ENCODE peak calls at places on chromosome 6, in five cellular contexts. C is MM.1S, D is neural progenitor cell, K is GM23338, F is PC-3. O is an unnamed sample.
A peak's percentile ranks its signal among the peaks of the same experiment; 100 is the strongest.

GRCh38 chr6:160999508-160999907 is 7.9 kb downstream of the MAP3K4 start:
- DNase-seq in C (no peak), D (no peak), K (no peak), F (no peak), O (no peak)

GRCh38 chr6:21494505-21494904 is 99.0 kb upstream of the SOX4 start:
- DNase-seq in C (no peak), D (no peak), K (peak; percentile 59), F (no peak), O (no peak)

GRCh38 chr6:624979-625378 is 31.9 kb downstream of the HUS1B start:
- DNase-seq in C (no peak), D (peak; percentile 36), K (peak; percentile 57), F (peak; percentile 9), O (peak; percentile 6)

GRCh38 chr6:8930009-8930408 is 494.7 kb upstream of the SLC35B3 start:
- DNase-seq in C (no peak), D (no peak), K (no peak), F (no peak), O (no peak)

GRCh38 chr6:149334682-149335160 is 17.2 kb downstream of the TAB2 start:
- DNase-seq in C (no peak), D (no peak), K (peak; percentile 41), F (peak; percentile 83), O (no peak)

GRCh38 chr6:25107218-25107617 is 171.5 kb upstream of the RIPOR2 start:
- DNase-seq in C (peak; percentile 66), D (no peak), K (no peak), F (no peak), O (peak; percentile 82)

GRCh38 chr6:105851181-105851580 is 235.0 kb upstream of the PRDM1 start:
- DNase-seq in C (no peak), D (peak; percentile 77), K (peak; percentile 18), F (no peak), O (no peak)

GRCh38 chr6:56803594-56803993 is 151.3 kb upstream of the BEND6 start:
- DNase-seq in C (no peak), D (no peak), K (no peak), F (no peak), O (no peak)

GRCh38 chr6:167034056-167034455 is 34.9 kb downstream of the CEP43 start:
- DNase-seq in C (no peak), D (no peak), K (no peak), F (no peak), O (no peak)

GRCh38 chr6:46882622-46883021 is 39.1 kb downstream of the ADGRF5 start:
- DNase-seq in C (no peak), D (no peak), K (no peak), F (no peak), O (no peak)

GRCh38 chr6:81752969-81753708 is 658 bp upstream of the TENT5A start:
- DNase-seq in C (peak; percentile 71), D (peak; percentile 85), K (peak; percentile 71), F (peak; percentile 72), O (no peak)

GRCh38 chr6:130365166-130366010 is 429 bp upstream of the TMEM200A start:
- DNase-seq in C (no peak), D (peak; percentile 92), K (peak; percentile 90), F (peak; percentile 27), O (no peak)

GRCh38 chr6:141667580-141668309 is 465.0 kb upstream of the GJE1 start:
- DNase-seq in C (no peak), D (peak; percentile 2), K (no peak), F (no peak), O (no peak)

GRCh38 chr6:110140650-110141049 is 38.8 kb downstream of the WASF1 start:
- DNase-seq in C (no peak), D (no peak), K (no peak), F (peak; percentile 18), O (no peak)

GRCh38 chr6:19836799-19837510 is at the start of gene ID4:
- DNase-seq in C (no peak), D (peak; percentile 98), K (peak; percentile 97), F (peak; percentile 12), O (no peak)

GRCh38 chr6:18263561-18264337 is 581 bp downstream of the DEK start:
- DNase-seq in C (peak; percentile 28), D (no peak), K (peak; percentile 64), F (peak; percentile 61), O (peak; percentile 52)

GRCh38 chr6:129686941-129687627 is 22.9 kb downstream of the ARHGAP18 start:
- DNase-seq in C (peak; percentile 88), D (no peak), K (no peak), F (no peak), O (peak; percentile 54)

GRCh38 chr6:3263091-3263490 is 4.3 kb downstream of the PSMG4 start:
- DNase-seq in C (no peak), D (no peak), K (no peak), F (no peak), O (no peak)

GRCh38 chr6:18584372-18584771 is 197.2 kb downstream of the RNF144B start:
- DNase-seq in C (no peak), D (no peak), K (no peak), F (no peak), O (no peak)

GRCh38 chr6:152206072-152206818 is 398.8 kb downstream of the ESR1 start:
- DNase-seq in C (no peak), D (peak; percentile 57), K (peak; percentile 71), F (peak; percentile 9), O (peak; percentile 32)

GRCh38 chr6:168137024-168137423 is 58.0 kb upstream of the FRMD1 start:
- DNase-seq in C (no peak), D (no peak), K (no peak), F (no peak), O (no peak)

GRCh38 chr6:2608508-2608907 is 142.2 kb downstream of the MYLK4 start:
- DNase-seq in C (no peak), D (no peak), K (no peak), F (no peak), O (no peak)

GRCh38 chr6:16805190-16805860 is 44.1 kb upstream of the ATXN1 start:
- DNase-seq in C (no peak), D (no peak), K (peak; percentile 27), F (peak; percentile 69), O (no peak)
- TF ChIP-seq EZH2phosphoT487 in C (no peak), D (no peak), K (no peak), F (no peak), O (no peak)

GRCh38 chr6:119076173-119076965 is 2.1 kb downstream of the FAM184A start:
- DNase-seq in C (no peak), D (no peak), K (no peak), F (no peak), O (no peak)

GRCh38 chr6:119079288-119079809 is 885 bp upstream of the FAM184A start:
- DNase-seq in C (no peak), D (no peak), K (no peak), F (peak; percentile 45), O (no peak)

GRCh38 chr6:119076966-119077642 is 1.4 kb downstream of the FAM184A start:
- DNase-seq in C (no peak), D (no peak), K (no peak), F (no peak), O (no peak)

GRCh38 chr6:119077643-119078448 is 618 bp downstream of the FAM184A start:
- DNase-seq in C (peak; percentile 61), D (peak; percentile 55), K (peak; percentile 82), F (peak; percentile 67), O (no peak)

GRCh38 chr6:119078449-119079287 is at the start of gene FAM184A:
- DNase-seq in C (peak; percentile 70), D (peak; percentile 89), K (peak; percentile 80), F (peak; percentile 47), O (no peak)
- TF ChIP-seq CTCF in C (peak; percentile 40), D (peak; percentile 60), K (peak; percentile 48), F (no peak), O (no peak)

GRCh38 chr6:108947114-108947854 is 99.1 kb downstream of the ARMC2 start:
- DNase-seq in C (no peak), D (no peak), K (no peak), F (peak; percentile 71), O (no peak)

GRCh38 chr6:108946695-108947094 is 98.5 kb downstream of the ARMC2 start:
- DNase-seq in C (no peak), D (no peak), K (no peak), F (no peak), O (no peak)

GRCh38 chr6:108951351-108951953 is 103.2 kb downstream of the ARMC2 start:
- DNase-seq in C (no peak), D (no peak), K (no peak), F (no peak), O (no peak)

GRCh38 chr6:108945686-108946158 is 97.5 kb downstream of the ARMC2 start:
- DNase-seq in C (no peak), D (no peak), K (peak; percentile 26), F (no peak), O (no peak)

GRCh38 chr6:108948252-108948651 is 100.0 kb downstream of the ARMC2 start:
- DNase-seq in C (no peak), D (no peak), K (no peak), F (no peak), O (no peak)
- H2AFZ ChIP-seq in C (no peak overlapping the region), D (no peak overlapping the region), K (no peak overlapping the region), F (no peak overlapping the region), O (peak overlapping the region; percentile 21)

GRCh38 chr6:38586992-38587391 is 52.7 kb downstream of the BTBD9 start:
- DNase-seq in C (no peak), D (no peak), K (no peak), F (no peak), O (no peak)

GRCh38 chr6:38588631-38589366 is 50.9 kb downstream of the BTBD9 start:
- DNase-seq in C (no peak), D (no peak), K (no peak), F (peak; percentile 74), O (no peak)

GRCh38 chr6:38583523-38583922 is 56.2 kb downstream of the BTBD9 start:
- DNase-seq in C (no peak), D (no peak), K (no peak), F (no peak), O (no peak)

GRCh38 chr6:38587766-38588362 is 51.9 kb downstream of the BTBD9 start:
- DNase-seq in C (no peak), D (no peak), K (no peak), F (no peak), O (no peak)

GRCh38 chr6:38584731-38585130 is 55.0 kb downstream of the BTBD9 start:
- DNase-seq in C (no peak), D (no peak), K (no peak), F (peak; percentile 10), O (no peak)
- TF ChIP-seq EZH2phosphoT487 in C (no peak), D (no peak), K (no peak), F (no peak), O (no peak)

GRCh38 chr6:5813625-5814027 is 193.1 kb downstream of the NRN1 start:
- DNase-seq in C (peak; percentile 26), D (no peak), K (no peak), F (no peak), O (no peak)
- TF ChIP-seq CTCF in C (no peak), D (no peak), K (no peak), F (no peak), O (no peak)

DNA sequence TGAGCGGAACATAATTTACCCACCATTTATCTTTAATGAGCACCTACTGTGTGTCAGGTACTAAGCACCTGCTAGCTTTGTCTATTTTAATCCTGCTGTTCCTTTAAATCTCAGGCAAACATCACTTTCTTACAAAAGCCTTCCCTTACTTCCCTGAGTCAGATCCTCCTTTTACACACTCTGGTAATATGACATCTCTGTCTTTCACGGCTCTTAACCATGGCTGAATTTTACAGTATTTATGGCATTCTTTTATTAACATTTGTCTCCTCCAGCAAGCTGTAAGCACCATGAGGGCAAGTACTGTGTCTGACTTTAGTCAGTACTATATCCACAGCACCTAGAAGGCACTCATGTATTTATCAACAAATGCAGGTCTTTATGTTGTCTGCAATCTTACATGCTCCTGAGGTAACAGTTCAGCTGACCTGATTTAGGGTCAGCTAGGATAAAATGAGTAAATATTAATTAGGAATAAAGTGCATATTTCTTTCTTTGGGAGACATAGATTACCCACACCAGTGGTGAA is 33.7 kb upstream of the HBS1L start:
- DNase-seq in C (no peak), D (no peak), K (no peak), F (no peak), O (no peak)
- H2AFZ ChIP-seq in C (no peak overlapping the region), D (no peak overlapping the region), K (peak overlapping the region; percentile 43), F (no peak overlapping the region), O (no peak overlapping the region)